ENCODE peak calls at places on chromosomes 3 and 15, in four cellular contexts. R is prostate gland, L is uterus, E is adrenal gland. V is an unnamed sample. For H3K4me1, the result is how much of the 10 kb centered on the place peaks cover.

GRCh38 chr3:11878837-11879236 is 32.2 kb upstream of the TAMM41 start:
- DNase-seq in L (no peak), E (no peak), R (no peak), V (no peak)

GRCh38 chr3:139140553-139140952 is 95.9 kb upstream of the PRR23C start:
- DNase-seq in L (no peak), E (no peak), R (no peak), V (no peak)

GRCh38 chr3:121943434-121943833 is 49.2 kb downstream of the SLC15A2 start:
- DNase-seq in L (no peak), R (no peak), E (no peak), V (no peak)

GRCh38 chr3:111081008-111081545 is 9.5 kb downstream of the NECTIN3 start:
- DNase-seq in R (no peak), E (no peak), L (no peak), V (no peak)

GRCh38 chr3:31166249-31166885 is 271.9 kb upstream of the GADL1 start:
- DNase-seq in R (no peak), L (no peak), E (peak), V (no peak)

GRCh38 chr3:27630892-27631291 is 91.2 kb downstream of the EOMES start:
- DNase-seq in E (no peak), L (no peak), R (no peak), V (no peak)

GRCh38 chr3:54909236-54909635 is 18.6 kb downstream of the LRTM1 start:
- DNase-seq in R (no peak), E (no peak), L (no peak), V (no peak)

GRCh38 chr15:36347272-36347864 is 232.1 kb upstream of the CDIN1 start:
- DNase-seq in E (no peak), L (no peak), R (no peak), V (no peak)

GRCh38 chr3:147359177-147360062 is 46.9 kb downstream of the ZIC4 start:
- DNase-seq in L (no peak), E (no peak), R (no peak), V (no peak)

GRCh38 chr15:31811641-31812040 is 218.7 kb upstream of the CHRNA7 start:
- DNase-seq in R (no peak), L (no peak), E (no peak), V (no peak)

GRCh38 chr15:100295939-100296338 is 45.8 kb downstream of the ADAMTS17 start:
- DNase-seq in E (no peak), L (no peak), R (peak), V (no peak)

GRCh38 chr15:77606142-77607034 is 26.3 kb downstream of the LINGO1 start:
- DNase-seq in L (no peak), E (no peak), R (no peak), V (no peak)

GRCh38 chr3:71563827-71564226 is 19.7 kb downstream of the FOXP1 start:
- DNase-seq in R (no peak), E (no peak), L (no peak), V (no peak)

GRCh38 chr15:75578206-75578947 is 738 bp downstream of the PTPN9 start:
- DNase-seq in E (no peak), R (peak), L (no peak), V (no peak)

GRCh38 chr15:75583689-75584088 is 4.6 kb upstream of the PTPN9 start:
- DNase-seq in E (no peak), L (peak), R (no peak), V (no peak)

GRCh38 chr15:75584121-75584520 is 5.0 kb upstream of the PTPN9 start:
- DNase-seq in E (no peak), L (no peak), R (no peak), V (no peak)

GRCh38 chr15:75577401-75578205 is 1.5 kb downstream of the PTPN9 start:
- DNase-seq in L (no peak), R (peak), E (no peak), V (no peak)

GRCh38 chr15:75578948-75579908 is at the start of gene PTPN9:
- DNase-seq in L (peak), R (peak), E (peak), V (peak)
- TF ChIP-seq CTCF in L (peak), R (peak), E (no peak), V (peak)

DNA sequence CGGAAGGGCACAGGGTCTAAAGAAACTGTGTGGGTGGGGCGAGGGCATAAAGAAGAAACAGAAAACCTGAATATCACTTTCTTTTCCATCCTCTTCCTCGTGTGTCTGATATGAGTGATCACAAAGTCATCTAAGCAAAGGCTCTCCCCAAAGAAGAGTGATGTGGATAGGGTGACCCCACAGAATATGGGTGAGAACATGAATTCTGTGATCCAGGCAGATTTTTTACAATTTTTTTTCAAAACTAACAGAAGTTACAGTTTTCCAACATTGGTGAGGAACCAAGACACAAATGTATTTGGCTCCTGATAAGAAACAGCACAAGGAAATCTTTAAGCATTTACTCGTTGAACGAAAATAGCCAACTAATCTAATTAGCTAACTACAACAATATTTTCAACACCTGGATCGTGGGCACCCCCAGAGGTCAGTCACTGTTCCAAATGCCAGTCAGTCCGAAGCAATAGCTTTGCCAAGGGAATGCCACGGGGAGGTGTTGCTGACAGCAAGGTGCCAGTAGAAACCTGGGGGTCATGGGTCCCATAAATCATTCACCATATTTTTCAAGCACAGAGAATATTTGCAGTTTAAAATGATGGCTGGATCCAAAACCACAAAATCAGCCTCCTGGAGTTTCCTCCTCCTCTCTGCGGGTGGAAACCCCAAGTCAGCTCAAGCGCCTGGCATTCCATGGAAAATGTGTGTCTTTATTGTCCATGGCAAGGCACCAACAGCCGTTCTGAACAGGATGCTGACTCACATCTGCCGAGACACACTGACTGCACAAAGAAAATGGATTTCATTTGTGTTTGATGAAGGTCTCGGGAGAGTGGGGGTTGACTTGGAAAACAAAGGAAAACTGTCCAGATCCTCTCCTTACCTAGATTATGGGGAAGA is 26.7 kb downstream of the ANXA2 start:
- DNase-seq in R (peak), E (peak), L (peak), V (peak)
- H3K4me1 ChIP-seq in R (under half), E (half or more), L (under half), V (half or more)

DNA sequence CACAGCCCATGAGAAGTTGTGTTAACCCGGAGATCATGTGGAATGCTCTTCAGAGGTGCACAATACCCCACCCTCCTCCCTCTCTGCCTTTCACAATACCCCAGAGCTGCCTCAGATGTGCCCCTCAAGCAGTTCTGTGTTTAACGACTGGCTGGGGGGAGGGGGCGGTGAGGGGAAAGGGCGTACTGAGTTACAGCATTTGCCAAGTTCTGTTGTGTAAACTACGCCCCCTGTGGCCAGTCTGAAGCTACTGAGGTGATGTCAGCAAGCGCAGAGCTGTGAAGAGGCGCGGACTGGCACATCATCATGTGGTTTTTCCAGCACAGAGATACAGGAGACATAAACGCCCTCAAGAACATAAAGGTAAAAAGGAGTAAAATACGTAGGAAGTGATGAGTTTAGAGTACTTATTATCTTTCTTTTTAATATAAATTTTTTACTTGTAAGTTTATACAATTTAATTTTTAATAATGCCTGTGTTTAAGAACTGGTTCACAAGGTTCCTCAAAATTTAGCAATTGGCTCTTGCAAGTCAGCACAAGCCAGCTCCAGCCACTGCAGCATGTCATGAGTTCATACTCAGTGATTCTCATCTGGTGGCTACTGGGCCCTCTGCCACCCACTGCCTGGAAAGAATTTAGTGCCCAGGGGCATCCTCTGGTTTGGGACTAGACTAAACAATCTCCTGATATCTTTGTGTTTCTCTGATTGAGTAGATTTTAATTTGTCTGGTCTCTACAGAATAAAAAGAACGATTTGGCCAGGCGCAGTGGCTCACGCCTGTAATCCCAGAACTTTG is 1.7 kb downstream of the EPB42 start:
- DNase-seq in L (no peak), E (no peak), R (peak), V (no peak)
- TF ChIP-seq POLR2A in L (no peak), E (no peak), R (no peak), V (no peak)

DNA sequence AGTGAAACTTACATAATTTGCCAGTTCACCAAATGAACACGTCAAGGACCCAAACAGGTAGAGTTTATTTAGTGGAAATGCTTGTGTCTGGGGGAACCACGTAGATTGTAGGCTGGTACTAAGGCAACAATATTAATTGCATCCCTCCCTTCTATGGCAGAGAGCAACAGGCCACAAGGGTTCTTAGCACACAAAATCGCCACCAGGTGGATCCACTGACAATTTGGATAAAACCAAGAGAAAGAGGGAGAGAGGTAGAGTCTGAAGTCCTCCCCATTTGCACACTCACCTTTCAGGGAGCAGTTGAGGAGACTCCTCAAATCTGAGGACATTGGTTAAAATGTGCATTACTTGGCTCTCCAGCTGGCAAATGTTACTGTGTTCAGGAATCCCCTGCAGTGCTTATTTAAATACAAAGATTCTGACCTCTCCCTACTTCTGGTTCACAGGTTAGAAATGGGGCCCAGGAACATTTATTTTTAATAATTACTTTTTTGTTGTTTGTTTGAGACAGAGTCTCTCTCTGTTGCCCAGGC is 181.0 kb upstream of the FEZF2 start:
- DNase-seq in R (no peak), L (no peak), E (no peak), V (no peak)
- TF ChIP-seq CTCF in R (no peak), L (no peak), E (no peak), V (no peak)